ENCODE peak calls at places on chromosomes 2 and 18, in seven cellular contexts. R is testis, L is right lobe of liver, X is transverse colon, J is body of pancreas, M is K562, E is prostate gland. K is an unnamed sample.

GRCh38 chr2:85437488-85438290 is 19.2 kb downstream of the SH2D6 start:
- DNase-seq in E (peak), R (peak), J (peak), L (peak), M (peak), X (peak), K (peak)

GRCh38 chr18:12246849-12247808 is 7.0 kb upstream of the CIDEA start:
- DNase-seq in M (peak), X (no peak), R (no peak), J (no peak), E (no peak), L (no peak), K (peak)

GRCh38 chr2:95323347-95324155 is 26.4 kb downstream of the KCNIP3 start:
- DNase-seq in J (no peak), R (peak), E (no peak), M (peak), L (no peak), X (peak), K (no peak)

GRCh38 chr2:49271060-49271665 is 116.8 kb upstream of the FSHR start:
- DNase-seq in M (no peak), X (no peak), E (no peak), J (no peak), R (no peak), L (no peak), K (no peak)

GRCh38 chr2:49973917-49974368 is 819.6 kb upstream of the FSHR start:
- DNase-seq in L (peak), R (peak), J (peak), X (peak), M (no peak), E (peak), K (peak)

GRCh38 chr2:113098532-113098931 is 28.9 kb upstream of the IL1RN start:
- DNase-seq in X (no peak), M (no peak), J (no peak), R (no peak), L (no peak), E (no peak), K (no peak)

GRCh38 chr2:24343225-24343882 is 17.0 kb downstream of the ITSN2 start:
- DNase-seq in J (no peak), X (no peak), R (no peak), M (no peak), E (no peak), L (no peak), K (no peak)

GRCh38 chr2:2575870-2576386 is 244.9 kb upstream of the MYT1L start:
- DNase-seq in L (no peak), E (no peak), R (no peak), J (no peak), X (no peak), M (no peak), K (peak)

GRCh38 chr18:21112543-21113105 is 1.0 kb upstream of the ROCK1 start:
- DNase-seq in E (no peak), J (no peak), X (no peak), M (no peak), L (no peak), R (no peak), K (no peak)

GRCh38 chr2:224357098-224357901 is 44.6 kb downstream of the FAM124B start:
- DNase-seq in J (peak), X (peak), R (peak), M (peak), E (peak), L (peak), K (peak)

GRCh38 chr2:238856713-238857567 is 9.1 kb downstream of the TWIST2 start:
- DNase-seq in M (no peak), R (no peak), E (no peak), L (no peak), X (no peak), J (no peak), K (peak)

GRCh38 chr18:10543277-10543676 is 17.4 kb downstream of the NAPG start:
- DNase-seq in L (no peak), E (no peak), R (no peak), X (no peak), M (no peak), J (no peak), K (no peak)

GRCh38 chr2:24273598-24273997 is 86.7 kb downstream of the ITSN2 start:
- DNase-seq in L (peak), R (no peak), M (no peak), J (no peak), X (no peak), E (no peak), K (no peak)

GRCh38 chr2:197673606-197674005 is 1.8 kb downstream of the RFTN2 start:
- DNase-seq in M (no peak), X (no peak), R (no peak), E (no peak), J (no peak), L (no peak), K (no peak)

GRCh38 chr2:222179592-222179991 is 119.2 kb downstream of the PAX3 start:
- DNase-seq in X (no peak), J (no peak), E (no peak), M (no peak), R (no peak), L (no peak), K (no peak)

GRCh38 chr2:69143726-69144360 is 130.9 kb downstream of the ANTXR1 start:
- DNase-seq in J (no peak), M (no peak), R (no peak), E (no peak), L (no peak), X (no peak), K (no peak)

GRCh38 chr2:120851116-120851773 is 115.6 kb downstream of the GLI2 start:
- DNase-seq in R (no peak), L (no peak), X (no peak), M (no peak), E (no peak), J (no peak), K (no peak)

GRCh38 chr18:3332376-3332775 is 70.4 kb downstream of the MYL12B start:
- DNase-seq in E (no peak), J (no peak), M (no peak), L (no peak), X (no peak), R (no peak), K (no peak)

GRCh38 chr2:11100130-11100529 is 55.1 kb upstream of the SLC66A3 start:
- DNase-seq in L (no peak), R (peak), X (no peak), J (no peak), M (no peak), E (no peak), K (no peak)

GRCh38 chr2:166017208-166017607 is 63.6 kb upstream of the TTC21B start:
- DNase-seq in L (no peak), X (no peak), M (no peak), J (no peak), R (no peak), E (no peak), K (no peak)
- TF ChIP-seq CTCF in L (no peak), X (no peak), M (no peak), J (no peak), R (no peak), E (no peak), K (no peak)

DNA sequence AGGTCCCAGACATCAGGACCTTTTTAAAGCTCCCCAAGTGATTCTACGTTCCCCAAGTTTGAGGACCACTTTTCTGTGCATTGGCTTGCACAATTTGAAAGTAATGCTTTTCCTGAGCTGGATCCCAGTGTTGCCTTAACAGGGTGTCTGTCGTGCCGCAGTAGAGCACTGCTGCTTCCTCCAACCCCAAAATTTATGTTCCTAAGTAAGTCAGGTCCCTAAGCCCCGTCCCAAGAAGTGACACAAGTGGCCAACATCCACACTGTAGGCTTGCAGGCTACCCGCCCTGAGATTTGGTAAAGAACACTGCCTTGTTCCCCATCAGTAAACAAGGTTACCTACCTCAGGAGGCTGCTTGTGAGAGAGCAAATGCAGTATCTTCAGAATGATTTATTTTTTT is 2.0 kb downstream of the SFT2D3 start:
- DNase-seq in L (no peak), E (no peak), R (no peak), X (no peak), J (no peak), M (no peak), K (no peak)
- H3K4me3 ChIP-seq in L (no peak), E (no peak), R (no peak), X (no peak), J (no peak), M (peak), K (no peak)

GRCh38 chr2:156435725-156436476 is at the start of gene GPD2:
- DNase-seq in R (peak), X (peak), L (peak), M (peak), J (peak), E (peak), K (peak)
- TF ChIP-seq POLR2A in R (no peak), X (peak), L (peak), M (peak), J (peak), E (peak), K (peak)

DNA sequence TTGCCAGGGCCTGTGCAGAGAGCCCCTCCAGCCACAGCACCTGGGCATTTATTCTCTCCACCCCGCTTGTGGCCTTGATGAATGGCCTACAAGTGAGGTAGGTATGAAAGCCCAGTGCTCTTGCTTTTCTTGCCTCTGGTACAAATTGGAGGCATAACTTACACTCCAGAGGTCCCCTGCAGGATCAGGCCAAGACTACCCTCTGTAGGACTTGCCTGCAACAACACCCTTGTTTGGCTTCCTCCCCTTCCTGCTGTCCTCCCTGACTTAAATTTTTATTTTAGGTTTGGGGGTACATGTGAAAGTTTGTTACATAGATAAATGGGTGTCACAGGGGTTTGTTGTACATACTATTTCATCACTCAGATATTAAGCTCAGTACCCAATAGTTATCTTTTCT is 95.7 kb downstream of the CDC42EP3 start:
- DNase-seq in M (no peak), R (no peak), X (no peak), L (no peak), E (no peak), J (no peak), K (no peak)
- TF ChIP-seq CTCF in M (peak), R (no peak), X (no peak), L (no peak), E (no peak), J (peak), K (no peak)

K was measured in lower leg skin.